ENCODE peak calls at places on chromosomes 4 and X, in four cellular contexts. One of them, this sample, is unnamed.

GRCh38 chr4:87057835-87058234 is 123.0 kb downstream of the AFF1 start:
- DNase-seq in activated CD4-positive, alpha-beta T cell treated with anti-CD3 and anti-CD28 coated beads, Interleukin-2, amount 50 U/mL, for 1 hour: no peak
- DNase-seq in AG08396: peak; percentile 57
- DNase-seq in Peyer's patch: no peak
- DNase-seq in this sample: no peak

GRCh38 chr4:31674313-31674947 is 954.3 kb downstream of the PCDH7 start:
- DNase-seq in AG08396: no peak
- DNase-seq in Peyer's patch: no peak
- DNase-seq in activated CD4-positive, alpha-beta T cell treated with anti-CD3 and anti-CD28 coated beads, Interleukin-2, amount 50 U/mL, for 1 hour: no peak
- DNase-seq in this sample: peak; percentile 46

GRCh38 chr4:186149872-186150271 is 41.5 kb upstream of the CYP4V2 start:
- DNase-seq in activated CD4-positive, alpha-beta T cell treated with anti-CD3 and anti-CD28 coated beads, Interleukin-2, amount 50 U/mL, for 1 hour: no peak
- DNase-seq in Peyer's patch: peak; percentile 70
- DNase-seq in AG08396: peak; percentile 29
- DNase-seq in this sample: peak; percentile 87

GRCh38 chrX:84893897-84894296 is 109.8 kb upstream of the APOOL start:
- DNase-seq in Peyer's patch: no peak
- DNase-seq in activated CD4-positive, alpha-beta T cell treated with anti-CD3 and anti-CD28 coated beads, Interleukin-2, amount 50 U/mL, for 1 hour: no peak
- DNase-seq in AG08396: no peak
- DNase-seq in this sample: no peak

GRCh38 chr4:69133993-69134392 is 37.7 kb downstream of the UGT2B7 start:
- DNase-seq in AG08396: no peak
- DNase-seq in activated CD4-positive, alpha-beta T cell treated with anti-CD3 and anti-CD28 coated beads, Interleukin-2, amount 50 U/mL, for 1 hour: no peak
- DNase-seq in Peyer's patch: no peak
- DNase-seq in this sample: no peak

GRCh38 chr4:84985952-84986351 is 19.5 kb upstream of the WDFY3 start:
- DNase-seq in Peyer's patch: no peak
- DNase-seq in activated CD4-positive, alpha-beta T cell treated with anti-CD3 and anti-CD28 coated beads, Interleukin-2, amount 50 U/mL, for 1 hour: no peak
- DNase-seq in AG08396: no peak
- DNase-seq in this sample: peak; percentile 22

GRCh38 chr4:92299152-92299551 is 4.6 kb upstream of the GRID2 start:
- DNase-seq in activated CD4-positive, alpha-beta T cell treated with anti-CD3 and anti-CD28 coated beads, Interleukin-2, amount 50 U/mL, for 1 hour: no peak
- DNase-seq in AG08396: peak; percentile 7
- DNase-seq in Peyer's patch: no peak
- DNase-seq in this sample: no peak

GRCh38 chrX:397575-397974 is 10.9 kb upstream of the PPP2R3B start:
- DNase-seq in AG08396: no peak
- DNase-seq in Peyer's patch: no peak
- DNase-seq in activated CD4-positive, alpha-beta T cell treated with anti-CD3 and anti-CD28 coated beads, Interleukin-2, amount 50 U/mL, for 1 hour: no peak
- DNase-seq in this sample: peak; percentile 81

GRCh38 chrX:154714925-154715324 is 36.0 kb downstream of the GAB3 start:
- DNase-seq in activated CD4-positive, alpha-beta T cell treated with anti-CD3 and anti-CD28 coated beads, Interleukin-2, amount 50 U/mL, for 1 hour: peak; percentile 35
- DNase-seq in Peyer's patch: peak; percentile 73
- DNase-seq in AG08396: peak; percentile 58
- DNase-seq in this sample: peak; percentile 44

GRCh38 chrX:116232833-116233232 is 62.3 kb downstream of the AGTR2 start:
- DNase-seq in AG08396: no peak
- DNase-seq in activated CD4-positive, alpha-beta T cell treated with anti-CD3 and anti-CD28 coated beads, Interleukin-2, amount 50 U/mL, for 1 hour: no peak
- DNase-seq in Peyer's patch: no peak
- DNase-seq in this sample: no peak

GRCh38 chrX:80512924-80513323 is 92.7 kb downstream of the TENT5D start:
- DNase-seq in activated CD4-positive, alpha-beta T cell treated with anti-CD3 and anti-CD28 coated beads, Interleukin-2, amount 50 U/mL, for 1 hour: no peak
- DNase-seq in AG08396: no peak
- DNase-seq in Peyer's patch: no peak
- DNase-seq in this sample: no peak

GRCh38 chr4:161841759-161842158 is 322.0 kb downstream of the FSTL5 start:
- DNase-seq in Peyer's patch: no peak
- DNase-seq in activated CD4-positive, alpha-beta T cell treated with anti-CD3 and anti-CD28 coated beads, Interleukin-2, amount 50 U/mL, for 1 hour: no peak
- DNase-seq in AG08396: no peak
- DNase-seq in this sample: no peak

GRCh38 chrX:154097003-154097596 is 417 bp downstream of the MECP2 start:
- DNase-seq in Peyer's patch: peak; percentile 84
- DNase-seq in AG08396: peak; percentile 90
- DNase-seq in activated CD4-positive, alpha-beta T cell treated with anti-CD3 and anti-CD28 coated beads, Interleukin-2, amount 50 U/mL, for 1 hour: peak; percentile 63
- DNase-seq in this sample: peak; percentile 70

GRCh38 chr4:1592179-1593037 is 91.7 kb downstream of the FAM53A start:
- DNase-seq in AG08396: no peak
- DNase-seq in Peyer's patch: no peak
- DNase-seq in activated CD4-positive, alpha-beta T cell treated with anti-CD3 and anti-CD28 coated beads, Interleukin-2, amount 50 U/mL, for 1 hour: no peak
- DNase-seq in this sample: no peak

GRCh38 chrX:135931644-135932487 is 38.4 kb downstream of the SAGE1 start:
- DNase-seq in activated CD4-positive, alpha-beta T cell treated with anti-CD3 and anti-CD28 coated beads, Interleukin-2, amount 50 U/mL, for 1 hour: peak; percentile 29
- DNase-seq in Peyer's patch: peak; percentile 77
- DNase-seq in AG08396: no peak
- DNase-seq in this sample: peak; percentile 47

GRCh38 chr4:139368990-139369389 is 66.7 kb upstream of the NDUFC1 start:
- DNase-seq in activated CD4-positive, alpha-beta T cell treated with anti-CD3 and anti-CD28 coated beads, Interleukin-2, amount 50 U/mL, for 1 hour: no peak
- DNase-seq in AG08396: no peak
- DNase-seq in Peyer's patch: no peak
- DNase-seq in this sample: no peak

GRCh38 chr4:55910140-55910539 is 38.6 kb upstream of the CEP135 start:
- DNase-seq in Peyer's patch: no peak
- DNase-seq in activated CD4-positive, alpha-beta T cell treated with anti-CD3 and anti-CD28 coated beads, Interleukin-2, amount 50 U/mL, for 1 hour: no peak
- DNase-seq in AG08396: no peak
- DNase-seq in this sample: no peak

GRCh38 chrX:39212456-39212855 is 411.2 kb downstream of the MID1IP1 start:
- DNase-seq in activated CD4-positive, alpha-beta T cell treated with anti-CD3 and anti-CD28 coated beads, Interleukin-2, amount 50 U/mL, for 1 hour: no peak
- DNase-seq in AG08396: no peak
- DNase-seq in Peyer's patch: no peak
- DNase-seq in this sample: no peak

GRCh38 chr4:172683016-172683415 is 485.6 kb upstream of the GALNT7 start:
- DNase-seq in AG08396: no peak
- DNase-seq in activated CD4-positive, alpha-beta T cell treated with anti-CD3 and anti-CD28 coated beads, Interleukin-2, amount 50 U/mL, for 1 hour: no peak
- DNase-seq in Peyer's patch: no peak
- DNase-seq in this sample: no peak

GRCh38 chr4:20046931-20047677 is 204.6 kb upstream of the SLIT2 start:
- DNase-seq in Peyer's patch: no peak
- DNase-seq in activated CD4-positive, alpha-beta T cell treated with anti-CD3 and anti-CD28 coated beads, Interleukin-2, amount 50 U/mL, for 1 hour: no peak
- DNase-seq in AG08396: no peak
- DNase-seq in this sample: no peak

GRCh38 chr4:161555689-161556660 is 607.8 kb downstream of the FSTL5 start:
- DNase-seq in AG08396: no peak
- DNase-seq in Peyer's patch: no peak
- DNase-seq in activated CD4-positive, alpha-beta T cell treated with anti-CD3 and anti-CD28 coated beads, Interleukin-2, amount 50 U/mL, for 1 hour: no peak
- DNase-seq in this sample: no peak

GRCh38 chr4:165199722-165200121 is 7.6 kb upstream of the KLHL2 start:
- DNase-seq in activated CD4-positive, alpha-beta T cell treated with anti-CD3 and anti-CD28 coated beads, Interleukin-2, amount 50 U/mL, for 1 hour: no peak
- DNase-seq in AG08396: no peak
- DNase-seq in Peyer's patch: no peak
- DNase-seq in this sample: no peak

GRCh38 chr4:52987401-52988056 is 125.4 kb downstream of the RASL11B start:
- DNase-seq in AG08396: no peak
- DNase-seq in activated CD4-positive, alpha-beta T cell treated with anti-CD3 and anti-CD28 coated beads, Interleukin-2, amount 50 U/mL, for 1 hour: no peak
- DNase-seq in Peyer's patch: no peak
- DNase-seq in this sample: no peak

GRCh38 chr4:128060130-128060619 is 937 bp upstream of the LARP1B start:
- DNase-seq in activated CD4-positive, alpha-beta T cell treated with anti-CD3 and anti-CD28 coated beads, Interleukin-2, amount 50 U/mL, for 1 hour: no peak
- DNase-seq in Peyer's patch: no peak
- DNase-seq in AG08396: peak; percentile 17
- DNase-seq in this sample: no peak

GRCh38 chrX:134999469-134999868 is 8.7 kb downstream of the SMIM10 start:
- DNase-seq in AG08396: peak; percentile 53
- DNase-seq in activated CD4-positive, alpha-beta T cell treated with anti-CD3 and anti-CD28 coated beads, Interleukin-2, amount 50 U/mL, for 1 hour: no peak
- DNase-seq in Peyer's patch: no peak
- DNase-seq in this sample: peak; percentile 38

GRCh38 chrX:17591741-17592110 is 145.6 kb upstream of the SCML1 start:
- DNase-seq in Peyer's patch: no peak
- DNase-seq in AG08396: peak; percentile 42
- DNase-seq in activated CD4-positive, alpha-beta T cell treated with anti-CD3 and anti-CD28 coated beads, Interleukin-2, amount 50 U/mL, for 1 hour: no peak
- DNase-seq in this sample: no peak

GRCh38 chrX:45300638-45301037 is 100.0 kb upstream of the DIPK2B start:
- DNase-seq in AG08396: no peak
- DNase-seq in Peyer's patch: no peak
- DNase-seq in activated CD4-positive, alpha-beta T cell treated with anti-CD3 and anti-CD28 coated beads, Interleukin-2, amount 50 U/mL, for 1 hour: no peak
- DNase-seq in this sample: peak; percentile 56

GRCh38 chr4:176319237-176319703 is 496 bp upstream of the SPCS3 start:
- DNase-seq in activated CD4-positive, alpha-beta T cell treated with anti-CD3 and anti-CD28 coated beads, Interleukin-2, amount 50 U/mL, for 1 hour: no peak
- DNase-seq in Peyer's patch: no peak
- DNase-seq in AG08396: no peak
- DNase-seq in this sample: no peak